ENCODE peak calls at places on chromosomes 1 and 21, in five cellular contexts. One of them, this sample, is unnamed.

GRCh38 chr1:47830856-47831255 is 166.3 kb downstream of the TRABD2B start:
- DNase-seq in CD8-positive, alpha-beta T cell: no peak
- DNase-seq in sigmoid colon: no peak
- DNase-seq in T-helper 2 cell: no peak
- DNase-seq in iPS-NIHi11: no peak
- DNase-seq in this sample: no peak

GRCh38 chr1:190597361-190597760 is 119.7 kb upstream of the BRINP3 start:
- DNase-seq in CD8-positive, alpha-beta T cell: no peak
- DNase-seq in sigmoid colon: no peak
- DNase-seq in T-helper 2 cell: no peak
- DNase-seq in iPS-NIHi11: no peak
- DNase-seq in this sample: no peak

GRCh38 chr1:145895471-145895870 is 9.8 kb upstream of the ANKRD35 start:
- DNase-seq in CD8-positive, alpha-beta T cell: no peak
- DNase-seq in sigmoid colon: no peak
- DNase-seq in T-helper 2 cell: no peak
- DNase-seq in iPS-NIHi11: no peak
- DNase-seq in this sample: no peak

GRCh38 chr1:108644984-108645383 is 15.9 kb downstream of the HENMT1 start:
- DNase-seq in CD8-positive, alpha-beta T cell: peak
- DNase-seq in sigmoid colon: no peak
- DNase-seq in T-helper 2 cell: peak
- DNase-seq in iPS-NIHi11: no peak
- DNase-seq in this sample: no peak

GRCh38 chr1:39960461-39960958 is 5.6 kb downstream of the MFSD2A start:
- DNase-seq in CD8-positive, alpha-beta T cell: no peak
- DNase-seq in sigmoid colon: no peak
- DNase-seq in T-helper 2 cell: peak
- DNase-seq in iPS-NIHi11: peak
- DNase-seq in this sample: peak

GRCh38 chr1:235663628-235664027 is 14.0 kb upstream of the GNG4 start:
- DNase-seq in CD8-positive, alpha-beta T cell: no peak
- DNase-seq in sigmoid colon: no peak
- DNase-seq in T-helper 2 cell: no peak
- DNase-seq in iPS-NIHi11: no peak
- DNase-seq in this sample: no peak

GRCh38 chr1:156394835-156395461 is 25.9 kb downstream of the RHBG start:
- DNase-seq in CD8-positive, alpha-beta T cell: no peak
- DNase-seq in sigmoid colon: no peak
- DNase-seq in T-helper 2 cell: no peak
- DNase-seq in iPS-NIHi11: no peak
- DNase-seq in this sample: no peak

GRCh38 chr1:194297999-194298598 is 1111.7 kb upstream of the B3GALT2 start:
- DNase-seq in CD8-positive, alpha-beta T cell: no peak
- DNase-seq in sigmoid colon: no peak
- DNase-seq in T-helper 2 cell: no peak
- DNase-seq in iPS-NIHi11: no peak
- DNase-seq in this sample: no peak

GRCh38 chr1:111225091-111225490 is 2.4 kb upstream of the CHI3L2 start:
- DNase-seq in CD8-positive, alpha-beta T cell: no peak
- DNase-seq in sigmoid colon: no peak
- DNase-seq in T-helper 2 cell: no peak
- DNase-seq in iPS-NIHi11: no peak
- DNase-seq in this sample: no peak

GRCh38 chr1:22710688-22711024 is at the start of gene EPHB2:
- DNase-seq in CD8-positive, alpha-beta T cell: no peak
- DNase-seq in sigmoid colon: no peak
- DNase-seq in T-helper 2 cell: peak
- DNase-seq in iPS-NIHi11: peak
- DNase-seq in this sample: no peak

GRCh38 chr1:87104945-87105344 is 190.5 kb downstream of the HS2ST1 start:
- DNase-seq in CD8-positive, alpha-beta T cell: no peak
- DNase-seq in sigmoid colon: no peak
- DNase-seq in T-helper 2 cell: no peak
- DNase-seq in iPS-NIHi11: no peak
- DNase-seq in this sample: no peak

GRCh38 chr21:43322805-43323204 is 104.1 kb downstream of the SIK1 start:
- DNase-seq in CD8-positive, alpha-beta T cell: no peak
- DNase-seq in sigmoid colon: no peak
- DNase-seq in T-helper 2 cell: no peak
- DNase-seq in iPS-NIHi11: no peak
- DNase-seq in this sample: no peak

GRCh38 chr1:185880779-185881333 is 146.7 kb downstream of the HMCN1 start:
- DNase-seq in CD8-positive, alpha-beta T cell: no peak
- DNase-seq in sigmoid colon: no peak
- DNase-seq in T-helper 2 cell: no peak
- DNase-seq in iPS-NIHi11: no peak
- DNase-seq in this sample: no peak

GRCh38 chr21:44785620-44786344 is 15.8 kb downstream of the UBE2G2 start:
- DNase-seq in CD8-positive, alpha-beta T cell: no peak
- DNase-seq in sigmoid colon: no peak
- DNase-seq in T-helper 2 cell: no peak
- DNase-seq in iPS-NIHi11: no peak
- DNase-seq in this sample: peak

GRCh38 chr1:19918057-19918456 is 5.4 kb downstream of the PLA2G2E start:
- DNase-seq in CD8-positive, alpha-beta T cell: peak
- DNase-seq in sigmoid colon: peak
- DNase-seq in T-helper 2 cell: peak
- DNase-seq in iPS-NIHi11: peak
- DNase-seq in this sample: no peak

GRCh38 chr21:36347278-36347961 is 27.4 kb downstream of the MORC3 start:
- DNase-seq in CD8-positive, alpha-beta T cell: no peak
- DNase-seq in sigmoid colon: no peak
- DNase-seq in T-helper 2 cell: no peak
- DNase-seq in iPS-NIHi11: no peak
- DNase-seq in this sample: no peak

GRCh38 chr21:45418301-45419071 is 13.5 kb downstream of the COL18A1 start:
- DNase-seq in CD8-positive, alpha-beta T cell: no peak
- DNase-seq in sigmoid colon: peak
- DNase-seq in T-helper 2 cell: no peak
- DNase-seq in iPS-NIHi11: no peak
- DNase-seq in this sample: no peak

This sample was measured in NCI-H1417 treated with DMSO at 0.1 percent for 48 hours.